ENCODE peak calls at places on chromosomes 7 and 10, in eight cellular contexts. U is stomach, D is keratinocyte, Q is A549, C is Panc1, T is thoracic aorta, O is IMR-90, W is left ventricle myocardium inferior. I is an unnamed sample.

GRCh38 chr7:22447759-22448158 is 52.2 kb downstream of the STEAP1B start:
- DNase-seq in D (no peak), W (no peak), U (no peak), C (no peak), T (no peak), Q (no peak), O (peak), I (no peak)

GRCh38 chr7:6536899-6537298 is 14.4 kb downstream of the GRID2IP start:
- DNase-seq in Q (no peak), D (no peak), C (no peak), O (no peak), W (no peak), U (no peak), T (no peak), I (no peak)

GRCh38 chr10:78401882-78402367 is 368.3 kb downstream of the RPS24 start:
- DNase-seq in U (no peak), Q (no peak), C (no peak), W (peak), T (no peak), D (no peak), O (no peak), I (no peak)

GRCh38 chr7:151172273-151173141 is 5.0 kb upstream of the GBX1 start:
- DNase-seq in O (peak), C (peak), W (peak), D (no peak), Q (peak), U (peak), T (no peak), I (peak)

GRCh38 chr7:5284304-5285281 is 1.9 kb downstream of the SLC29A4 start:
- DNase-seq in Q (peak), T (no peak), O (no peak), D (no peak), W (no peak), U (peak), C (no peak), I (peak)

GRCh38 chr10:113631680-113632079 is 32.2 kb downstream of the NRAP start:
- DNase-seq in C (no peak), O (no peak), D (no peak), T (no peak), U (no peak), Q (no peak), W (no peak), I (no peak)

GRCh38 chr7:95687759-95688343 is 84.5 kb upstream of the DYNC1I1 start:
- DNase-seq in C (peak), W (no peak), O (peak), T (no peak), U (no peak), Q (peak), D (no peak), I (peak)

GRCh38 chr10:119293368-119293767 is 86.0 kb downstream of the GRK5 start:
- DNase-seq in O (no peak), Q (no peak), C (no peak), D (no peak), U (no peak), T (no peak), W (no peak), I (no peak)

GRCh38 chr10:112977294-112977951 is 27.4 kb downstream of the TCF7L2 start:
- DNase-seq in W (no peak), T (no peak), O (no peak), U (no peak), D (no peak), Q (no peak), C (no peak), I (no peak)

GRCh38 chr7:157477550-157478212 is 140.9 kb downstream of the DNAJB6 start:
- DNase-seq in D (no peak), O (no peak), Q (no peak), C (no peak), W (peak), T (no peak), U (no peak), I (no peak)
- H3K4me3 ChIP-seq in D (no peak), O (peak), Q (no peak), C (no peak), W (no peak), T (no peak), U (no peak), I (no peak)

GRCh38 chr7:82164813-82165212 is 278.8 kb downstream of the CACNA2D1 start:
- DNase-seq in T (no peak), U (no peak), O (peak), C (no peak), D (no peak), Q (peak), W (no peak), I (peak)
- TF ChIP-seq CTCF in T (no peak), U (no peak), O (peak), C (peak), D (peak), Q (peak), W (peak), I (no peak)

GRCh38 chr7:127382301-127383085 is 10.0 kb downstream of the ZNF800 start:
- DNase-seq in T (no peak), O (no peak), W (no peak), U (no peak), Q (no peak), C (no peak), D (no peak), I (no peak)
- H3K27ac ChIP-seq in T (no peak), O (no peak), W (no peak), U (no peak), Q (no peak), C (no peak), D (no peak), I (no peak)

GRCh38 chr7:100676501-100677306 is 3.2 kb downstream of the GNB2 start:
- DNase-seq in C (no peak), D (no peak), T (no peak), Q (no peak), O (no peak), U (no peak), W (peak), I (no peak)
- H3K4me3 ChIP-seq in C (peak), D (peak), T (peak), Q (no peak), O (peak), U (peak), W (peak), I (no peak)

GRCh38 chr10:132591166-132591971 is 53.8 kb downstream of the INPP5A start:
- DNase-seq in T (peak), C (no peak), O (peak), U (peak), Q (peak), D (no peak), W (peak), I (peak)
- TF ChIP-seq CTCF in T (no peak), C (no peak), O (no peak), U (no peak), Q (no peak), D (peak), W (no peak), I (no peak)

DNA sequence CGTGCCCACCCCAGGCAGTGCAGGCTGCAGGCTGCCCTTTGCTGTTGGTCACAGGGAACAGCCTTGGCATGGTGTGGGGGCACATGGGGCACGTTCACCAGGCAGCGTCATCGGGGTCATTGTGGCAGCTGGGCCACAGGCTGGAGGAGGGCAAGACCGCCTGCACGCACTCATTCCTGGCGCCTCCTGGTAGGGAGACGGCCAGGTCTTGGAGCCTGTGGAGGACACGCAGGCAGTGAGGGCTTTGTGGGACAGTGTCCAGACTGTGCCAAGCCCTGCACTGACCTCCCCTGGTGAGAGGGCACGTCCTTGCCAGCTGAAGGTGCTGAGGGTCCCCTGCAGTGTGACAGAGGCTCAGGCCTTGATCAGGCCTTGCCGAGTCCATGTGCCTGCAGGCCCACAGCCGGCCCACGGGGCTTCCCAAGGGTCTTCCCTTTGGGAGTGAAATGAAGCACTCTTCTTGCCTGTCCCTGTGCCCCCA is 76.4 kb downstream of the NKX6-2 start:
- DNase-seq in U (no peak), C (no peak), Q (no peak), D (no peak), O (no peak), T (no peak), W (peak), I (no peak)
- H3K27ac ChIP-seq in U (no peak), C (no peak), Q (no peak), D (no peak), O (no peak), T (no peak), W (no peak), I (no peak)

GRCh38 chr7:16421333-16422099 is at the start of gene CRPPA:
- DNase-seq in U (no peak), C (no peak), W (peak), O (peak), D (peak), Q (peak), T (no peak), I (peak)

GRCh38 chr7:16419859-16420258 is 1.5 kb downstream of the CRPPA start:
- DNase-seq in D (no peak), T (no peak), U (no peak), Q (no peak), O (no peak), W (no peak), C (no peak), I (no peak)

GRCh38 chr7:16422100-16422430 is 727 bp upstream of the CRPPA start:
- DNase-seq in Q (no peak), D (no peak), U (no peak), O (peak), W (no peak), C (no peak), T (no peak), I (no peak)

GRCh38 chr7:16420329-16420648 is 1.0 kb downstream of the CRPPA start:
- DNase-seq in D (no peak), U (no peak), W (no peak), C (no peak), Q (no peak), O (no peak), T (no peak), I (no peak)

GRCh38 chr7:16420649-16421332 is 547 bp downstream of the CRPPA start:
- DNase-seq in O (peak), T (no peak), W (peak), Q (peak), U (peak), D (peak), C (peak), I (peak)
- H3K4me3 ChIP-seq in O (peak), T (peak), W (peak), Q (peak), U (peak), D (peak), C (peak), I (peak)

GRCh38 chr10:131859341-131860020 is 41.3 kb upstream of the PPP2R2D start:
- DNase-seq in T (no peak), D (no peak), W (no peak), U (no peak), C (no peak), O (no peak), Q (no peak), I (no peak)

GRCh38 chr10:131858118-131858515 is 42.7 kb upstream of the PPP2R2D start:
- DNase-seq in O (no peak), C (no peak), U (no peak), T (no peak), D (no peak), Q (no peak), W (no peak), I (no peak)

GRCh38 chr10:131857156-131858117 is 43.4 kb upstream of the PPP2R2D start:
- DNase-seq in Q (no peak), T (no peak), C (no peak), W (no peak), D (no peak), U (no peak), O (no peak), I (no peak)

GRCh38 chr10:131860806-131861440 is 39.9 kb upstream of the PPP2R2D start:
- DNase-seq in W (no peak), D (no peak), C (no peak), U (no peak), Q (no peak), O (no peak), T (no peak), I (no peak)

DNA sequence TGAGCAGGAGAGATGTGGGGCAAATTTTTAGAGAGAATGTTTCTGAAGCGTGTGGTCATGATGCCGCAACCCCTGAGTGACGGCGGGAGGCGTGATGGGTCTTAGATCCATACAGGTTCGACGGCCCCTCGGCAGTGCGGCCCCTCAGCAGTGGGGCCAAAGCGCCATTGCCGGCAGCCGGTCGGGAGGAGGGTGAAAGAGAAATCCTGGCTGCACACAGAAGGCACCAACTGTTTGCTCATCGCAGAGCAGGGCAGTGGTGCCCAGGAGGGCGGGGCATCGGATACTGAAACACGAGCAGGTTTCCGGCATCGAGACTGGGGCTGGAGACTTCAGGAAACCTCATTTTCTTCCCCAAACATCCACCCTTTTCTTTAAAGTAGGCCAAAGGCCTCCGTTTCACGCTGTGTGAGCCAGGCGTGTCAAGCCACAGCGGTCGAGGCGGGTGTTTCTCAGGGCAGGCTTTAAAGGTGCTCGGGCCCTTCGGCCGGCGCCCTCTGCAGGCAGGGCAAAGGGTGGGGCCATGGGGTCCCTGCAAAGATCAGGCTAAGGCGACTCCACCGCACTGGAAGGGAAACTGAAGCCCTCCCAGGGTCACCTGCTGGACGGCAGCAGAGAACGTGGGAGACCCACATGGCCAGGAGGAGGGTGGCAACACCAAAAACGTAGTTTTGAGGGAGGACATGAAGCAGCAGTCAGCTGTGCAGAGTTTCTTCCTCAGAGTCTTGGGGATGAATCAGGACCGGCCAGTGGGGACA is 42.0 kb upstream of the PPP2R2D start:
- DNase-seq in D (no peak), Q (no peak), U (no peak), C (no peak), O (no peak), W (no peak), T (no peak), I (no peak)
- TF ChIP-seq CTCF in D (no peak), Q (no peak), U (no peak), C (no peak), O (no peak), W (no peak), T (no peak), I (no peak)

DNA sequence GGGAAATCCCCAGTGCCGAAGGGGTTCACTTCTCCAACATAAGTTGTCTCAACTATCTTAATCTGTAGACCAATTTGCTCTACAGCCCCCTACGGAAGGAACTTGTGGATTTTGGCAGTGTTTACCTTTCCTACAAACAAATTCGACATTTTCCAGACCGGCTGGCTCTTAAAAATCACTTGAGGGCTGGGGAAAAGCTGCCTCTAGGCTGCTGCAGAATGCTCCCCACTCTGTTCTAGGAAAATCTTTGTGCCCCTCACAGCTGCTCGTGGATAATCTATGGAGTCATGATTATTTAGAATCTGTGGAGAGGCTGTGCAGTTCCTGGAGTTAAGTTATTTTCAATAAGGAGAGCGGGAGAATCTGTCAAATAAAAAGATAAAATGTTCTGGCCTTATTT is 474.7 kb upstream of the FZD8 start:
- DNase-seq in T (no peak), C (no peak), O (no peak), Q (no peak), D (no peak), W (no peak), U (no peak), I (no peak)
- H3K27ac ChIP-seq in T (no peak), C (no peak), O (no peak), Q (no peak), D (no peak), W (peak), U (no peak), I (no peak)

I was measured in PC-9.